ENCODE peak calls at places on chromosome 20, in five cellular contexts. One of them, this sample, is unnamed.

GRCh38 chr20:59829415-59830106 is 103.9 kb downstream of the SYCP2 start:
- DNase-seq in body of pancreas: no peak
- DNase-seq in Peyer's patch: no peak
- DNase-seq in transverse colon: no peak
- DNase-seq in IMR-90: no peak
- DNase-seq in this sample: no peak

GRCh38 chr20:6178537-6178936 is 55.7 kb upstream of the FERMT1 start:
- DNase-seq in body of pancreas: no peak
- DNase-seq in Peyer's patch: no peak
- DNase-seq in transverse colon: no peak
- DNase-seq in IMR-90: peak; percentile 51
- DNase-seq in this sample: no peak

GRCh38 chr20:50191065-50191565 is 485 bp downstream of the CEBPB start:
- DNase-seq in body of pancreas: peak; percentile 74
- DNase-seq in Peyer's patch: peak; percentile 80
- DNase-seq in transverse colon: peak; percentile 75
- DNase-seq in IMR-90: no peak
- DNase-seq in this sample: no peak

GRCh38 chr20:62117362-62117646 is 5.0 kb upstream of the LSM14B start:
- DNase-seq in body of pancreas: no peak
- DNase-seq in Peyer's patch: no peak
- DNase-seq in transverse colon: no peak
- DNase-seq in IMR-90: no peak
- DNase-seq in this sample: no peak

GRCh38 chr20:23362392-23363256 is 642 bp downstream of the GZF1 start:
- DNase-seq in body of pancreas: peak; percentile 55
- DNase-seq in Peyer's patch: no peak
- DNase-seq in transverse colon: peak; percentile 45
- DNase-seq in IMR-90: peak; percentile 28
- DNase-seq in this sample: no peak

GRCh38 chr20:37401930-37402675 is 56.2 kb downstream of the SRC start:
- DNase-seq in body of pancreas: no peak
- DNase-seq in Peyer's patch: no peak
- DNase-seq in transverse colon: no peak
- DNase-seq in IMR-90: no peak
- DNase-seq in this sample: no peak

GRCh38 chr20:36094497-36094896 is 60.0 kb upstream of the EPB41L1 start:
- DNase-seq in body of pancreas: no peak
- DNase-seq in Peyer's patch: no peak
- DNase-seq in transverse colon: peak; percentile 39
- DNase-seq in IMR-90: no peak
- DNase-seq in this sample: no peak

GRCh38 chr20:62215991-62216635 is 4.0 kb downstream of the HRH3 start:
- DNase-seq in body of pancreas: no peak
- DNase-seq in Peyer's patch: no peak
- DNase-seq in transverse colon: no peak
- DNase-seq in IMR-90: no peak
- DNase-seq in this sample: no peak

GRCh38 chr20:13700761-13701160 is 62.0 kb upstream of the TASP1 start:
- DNase-seq in body of pancreas: no peak
- DNase-seq in Peyer's patch: no peak
- DNase-seq in transverse colon: no peak
- DNase-seq in IMR-90: no peak
- DNase-seq in this sample: no peak

GRCh38 chr20:48143435-48144081 is 358.3 kb upstream of the SULF2 start:
- DNase-seq in body of pancreas: no peak
- DNase-seq in Peyer's patch: no peak
- DNase-seq in transverse colon: no peak
- DNase-seq in IMR-90: no peak
- DNase-seq in this sample: no peak

GRCh38 chr20:38129248-38129865 is 35.7 kb downstream of the TGM2 start:
- DNase-seq in body of pancreas: peak; percentile 1
- DNase-seq in Peyer's patch: peak; percentile 34
- DNase-seq in transverse colon: no peak
- DNase-seq in IMR-90: no peak
- DNase-seq in this sample: no peak

GRCh38 chr20:53980101-53980500 is 90.3 kb downstream of the BCAS1 start:
- DNase-seq in body of pancreas: no peak
- DNase-seq in Peyer's patch: no peak
- DNase-seq in transverse colon: no peak
- DNase-seq in IMR-90: no peak
- DNase-seq in this sample: no peak

GRCh38 chr20:36272547-36273220 is 33.5 kb upstream of the DLGAP4 start:
- DNase-seq in body of pancreas: no peak
- DNase-seq in Peyer's patch: no peak
- DNase-seq in transverse colon: no peak
- DNase-seq in IMR-90: no peak
- DNase-seq in this sample: no peak

GRCh38 chr20:17896247-17896723 is 72.3 kb downstream of the SNX5 start:
- DNase-seq in body of pancreas: no peak
- DNase-seq in Peyer's patch: peak; percentile 41
- DNase-seq in transverse colon: no peak
- DNase-seq in IMR-90: no peak
- DNase-seq in this sample: no peak

GRCh38 chr20:24958506-24959385 is 9.7 kb downstream of the CST7 start:
- DNase-seq in body of pancreas: no peak
- DNase-seq in Peyer's patch: peak; percentile 34
- DNase-seq in transverse colon: no peak
- DNase-seq in IMR-90: no peak
- DNase-seq in this sample: no peak

GRCh38 chr20:39893013-39893685 is 795.9 kb downstream of the MAFB start:
- DNase-seq in body of pancreas: no peak
- DNase-seq in Peyer's patch: no peak
- DNase-seq in transverse colon: no peak
- DNase-seq in IMR-90: peak; percentile 91
- DNase-seq in this sample: no peak

DNA sequence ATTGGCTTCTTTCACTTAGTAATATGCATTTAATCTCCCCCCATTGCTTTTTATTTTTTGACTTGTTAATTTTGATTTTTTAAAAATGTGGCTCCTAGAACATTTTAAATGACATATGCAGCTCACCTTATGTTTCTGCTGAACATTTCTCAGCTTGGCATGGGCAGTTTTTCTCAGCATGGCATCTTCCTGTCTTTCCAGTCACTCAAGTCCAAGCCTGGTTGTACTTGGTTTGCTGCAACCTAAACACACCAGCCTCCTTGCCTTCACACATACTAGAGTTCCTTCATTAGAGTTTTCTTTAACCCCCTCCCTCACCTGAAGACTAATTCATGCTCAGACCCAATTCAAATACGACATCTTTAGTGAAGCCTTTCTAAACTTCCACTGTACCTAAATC is 86.4 kb downstream of the ZHX3 start:
- DNase-seq in body of pancreas: no peak
- DNase-seq in Peyer's patch: no peak
- DNase-seq in transverse colon: no peak
- DNase-seq in IMR-90: no peak
- DNase-seq in this sample: no peak
- H3K36me3 ChIP-seq in body of pancreas: no peaks in the 10 kb centered on the region
- H3K36me3 ChIP-seq in Peyer's patch: no peaks in the 10 kb centered on the region
- H3K36me3 ChIP-seq in transverse colon: no peaks in the 10 kb centered on the region
- H3K36me3 ChIP-seq in IMR-90: no peaks in the 10 kb centered on the region
- H3K36me3 ChIP-seq in this sample: no peaks in the 10 kb centered on the region

GRCh38 chr20:32333988-32334885 is 23.9 kb upstream of the ASXL1 start:
- DNase-seq in body of pancreas: peak; percentile 82
- DNase-seq in Peyer's patch: peak; percentile 69
- DNase-seq in transverse colon: peak; percentile 80
- DNase-seq in IMR-90: no peak
- DNase-seq in this sample: no peak
- H3K27ac ChIP-seq in body of pancreas: peak overlapping the region; percentile 64
- H3K27ac ChIP-seq in Peyer's patch: peak overlapping the region; percentile 28
- H3K27ac ChIP-seq in transverse colon: peak overlapping the region; percentile 59
- H3K27ac ChIP-seq in IMR-90: no peak overlapping the region
- H3K27ac ChIP-seq in this sample: no peak overlapping the region

DNA sequence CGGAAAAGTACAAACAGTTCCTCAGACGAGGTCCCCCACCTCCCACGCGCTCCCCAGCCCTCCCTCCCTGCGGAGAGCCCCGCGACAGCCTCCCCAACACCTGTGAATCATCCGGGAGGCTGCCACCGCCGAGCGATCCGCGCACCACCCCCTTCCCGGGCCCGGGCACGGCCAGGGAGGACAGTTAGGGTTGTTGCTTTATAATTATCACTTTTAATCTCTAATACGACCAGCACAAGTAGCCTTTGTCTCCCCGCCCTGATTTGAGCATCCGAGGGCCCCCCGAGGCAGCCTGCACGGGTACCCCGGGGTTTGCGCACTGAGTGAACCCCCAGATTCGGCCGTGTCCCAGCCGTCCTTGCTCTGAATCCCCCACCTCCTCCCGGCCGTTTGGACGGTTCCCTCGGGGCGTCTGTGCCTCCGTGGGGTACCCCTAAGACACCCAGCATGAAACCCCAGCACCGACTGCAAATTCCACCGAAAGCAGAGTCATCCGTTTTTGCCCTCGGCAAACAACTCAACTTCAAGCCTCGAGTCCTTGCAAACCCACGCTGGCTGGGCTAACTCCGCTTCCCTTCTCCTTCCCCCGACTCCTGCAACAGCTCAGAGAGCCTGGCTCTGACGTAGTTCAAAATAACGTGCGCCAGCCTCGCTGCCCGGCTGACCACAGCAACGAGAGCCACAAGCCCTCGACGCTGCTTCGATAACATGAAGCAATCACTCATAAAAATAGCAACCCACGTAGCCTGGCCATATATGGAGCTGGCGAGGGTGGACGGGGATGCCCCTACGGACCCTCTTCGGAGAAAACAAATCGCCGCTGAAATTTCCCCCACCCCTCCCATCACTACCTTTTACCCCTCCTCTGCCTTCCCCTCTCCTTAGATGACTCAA is 866 bp upstream of the SNAP25 start:
- DNase-seq in body of pancreas: peak; percentile 37
- DNase-seq in Peyer's patch: no peak
- DNase-seq in transverse colon: peak; percentile 13
- DNase-seq in IMR-90: peak; percentile 96
- DNase-seq in this sample: peak; percentile 92
- TF ChIP-seq POLR2A in body of pancreas: no peak
- TF ChIP-seq POLR2A in Peyer's patch: no peak
- TF ChIP-seq POLR2A in transverse colon: no peak
- TF ChIP-seq POLR2A in IMR-90: peak; percentile 26
- TF ChIP-seq POLR2A in this sample: peak; percentile 75

DNA sequence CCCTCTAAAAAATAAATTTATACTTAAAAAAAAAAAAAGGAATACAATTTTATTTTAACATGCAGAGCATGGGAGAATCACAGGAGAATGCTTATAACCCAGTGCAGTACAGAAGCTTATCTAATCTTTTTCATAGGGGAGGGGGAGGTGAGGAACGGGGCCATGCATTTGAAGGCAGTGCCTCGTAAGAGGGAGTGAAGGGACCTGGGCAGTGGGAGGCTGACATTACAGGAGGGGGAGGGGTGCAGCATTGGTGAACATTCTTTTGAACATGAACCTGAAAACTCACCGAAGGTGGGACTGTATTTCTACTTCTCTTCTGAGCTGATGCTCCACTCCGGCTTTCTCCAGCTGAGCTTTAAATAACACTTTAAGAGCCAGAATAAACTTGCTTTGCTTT is 9.3 kb downstream of the AURKA start:
- DNase-seq in body of pancreas: no peak
- DNase-seq in Peyer's patch: no peak
- DNase-seq in transverse colon: no peak
- DNase-seq in IMR-90: no peak
- DNase-seq in this sample: no peak
- H3K36me3 ChIP-seq in body of pancreas: no peaks in the 10 kb centered on the region
- H3K36me3 ChIP-seq in Peyer's patch: no peaks in the 10 kb centered on the region
- H3K36me3 ChIP-seq in transverse colon: peaks cover 16% of the 10 kb centered on the region
- H3K36me3 ChIP-seq in IMR-90: peaks cover 22% of the 10 kb centered on the region
- H3K36me3 ChIP-seq in this sample: no peaks in the 10 kb centered on the region

DNA sequence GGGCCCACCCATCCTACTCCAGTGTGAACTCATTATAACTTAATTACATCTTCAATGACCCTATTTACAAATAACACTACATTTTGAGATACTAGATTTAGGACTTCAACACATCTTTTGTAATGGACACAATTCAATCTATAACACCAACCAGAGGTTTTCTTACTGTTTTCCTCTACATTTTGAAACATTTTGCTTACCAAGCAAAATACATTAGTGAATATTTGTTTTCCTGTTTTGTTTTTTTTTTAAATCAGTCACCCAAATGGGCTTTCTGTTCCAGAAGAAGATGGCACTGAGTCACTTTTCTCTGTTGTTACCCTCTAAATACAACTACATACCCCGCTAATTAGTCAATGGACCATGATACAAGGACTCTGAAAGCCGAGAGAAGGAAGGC is 104.7 kb upstream of the PRND start:
- DNase-seq in body of pancreas: no peak
- DNase-seq in Peyer's patch: no peak
- DNase-seq in transverse colon: no peak
- DNase-seq in IMR-90: no peak
- DNase-seq in this sample: no peak
- H3K27ac ChIP-seq in body of pancreas: no peak overlapping the region
- H3K27ac ChIP-seq in Peyer's patch: no peak overlapping the region
- H3K27ac ChIP-seq in transverse colon: no peak overlapping the region
- H3K27ac ChIP-seq in IMR-90: no peak overlapping the region
- H3K27ac ChIP-seq in this sample: no peak overlapping the region

DNA sequence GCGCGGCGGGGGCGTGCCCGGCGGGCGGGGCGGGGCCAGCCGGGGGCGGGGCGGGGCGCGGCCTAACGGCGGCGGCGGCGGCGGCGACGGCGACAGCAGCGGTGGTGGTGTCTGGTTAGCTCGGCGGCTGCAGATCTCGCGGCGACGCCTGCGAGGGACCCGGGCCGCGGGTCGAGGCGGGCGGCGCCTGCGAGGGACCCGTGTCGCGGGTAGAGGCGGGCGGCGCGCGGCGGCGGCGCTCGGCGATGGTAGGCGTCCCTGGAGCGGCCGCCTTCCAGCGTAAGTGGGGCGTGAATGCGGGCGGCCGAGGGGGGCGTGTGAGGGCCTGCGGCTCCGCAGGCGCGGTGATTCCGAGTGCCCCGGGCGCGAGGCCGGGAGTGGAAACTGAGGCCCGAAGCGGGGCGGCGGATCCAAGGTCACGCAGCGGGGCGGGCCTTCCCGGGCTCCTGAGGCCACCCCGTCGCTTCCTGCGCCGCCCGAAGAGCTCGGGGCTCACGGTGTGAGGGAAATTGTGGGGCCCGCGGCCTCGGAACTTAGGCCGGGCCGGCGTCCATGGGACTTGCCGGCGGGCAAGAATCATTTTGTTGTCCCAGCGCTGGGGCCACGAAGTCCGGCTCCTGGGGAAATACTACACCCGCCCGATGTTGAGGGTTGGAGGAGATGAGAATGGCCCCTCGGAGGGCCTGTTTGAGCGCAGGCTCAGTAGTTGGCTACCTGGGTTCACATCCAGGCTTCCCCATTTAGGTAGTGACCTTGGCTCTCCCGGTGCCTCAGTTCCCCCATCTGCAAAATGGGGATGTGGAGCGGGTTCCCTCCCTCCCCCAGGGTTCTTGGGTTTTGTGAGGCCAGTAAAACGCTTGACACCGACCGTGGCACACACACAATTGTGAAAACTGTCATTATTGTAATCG is at the start of gene CBFA2T2:
- DNase-seq in body of pancreas: peak; percentile 67
- DNase-seq in Peyer's patch: peak; percentile 78
- DNase-seq in transverse colon: peak; percentile 65
- DNase-seq in IMR-90: peak; percentile 55
- DNase-seq in this sample: peak; percentile 66
- TF ChIP-seq POLR2A in body of pancreas: no peak
- TF ChIP-seq POLR2A in Peyer's patch: peak; percentile 12
- TF ChIP-seq POLR2A in transverse colon: no peak
- TF ChIP-seq POLR2A in IMR-90: no peak
- TF ChIP-seq POLR2A in this sample: no peak

This sample was measured in ovary.